ENCODE peak calls at places on chromosomes 5 and 9, in ten cellular contexts. One of them, this sample, is unnamed.

GRCh38 chr9:137460363-137461315 is 1.5 kb upstream of the NSMF start:
- DNase-seq in endodermal cell: no peak
- DNase-seq in iris pigment epithelial cell: no peak
- DNase-seq in left ventricle myocardium inferior: no peak
- DNase-seq in AG10803: no peak
- DNase-seq in NK-92 treated with Interleukin-12 subunit alpha and Interleukin-12 subunit beta, amount 100 ng/mL, for 24 hours: no peak
- DNase-seq in DMS 273 treated with DMSO at 0.1 percent for 48 hours: no peak
- DNase-seq in ELF-1: no peak
- DNase-seq in fibroblast of mammary gland: no peak
- DNase-seq in posterior cingulate gyrus: no peak
- DNase-seq in this sample: no peak

GRCh38 chr9:35776018-35776417 is 15.4 kb upstream of the NPR2 start:
- DNase-seq in endodermal cell: no peak
- DNase-seq in iris pigment epithelial cell: no peak
- DNase-seq in left ventricle myocardium inferior: no peak
- DNase-seq in AG10803: no peak
- DNase-seq in NK-92 treated with Interleukin-12 subunit alpha and Interleukin-12 subunit beta, amount 100 ng/mL, for 24 hours: no peak
- DNase-seq in DMS 273 treated with DMSO at 0.1 percent for 48 hours: no peak
- DNase-seq in ELF-1: no peak
- DNase-seq in fibroblast of mammary gland: no peak
- DNase-seq in posterior cingulate gyrus: no peak
- DNase-seq in this sample: peak; percentile 91

GRCh38 chr5:170248172-170248571 is 15.4 kb downstream of the C5orf58 start:
- DNase-seq in endodermal cell: no peak
- DNase-seq in iris pigment epithelial cell: no peak
- DNase-seq in left ventricle myocardium inferior: no peak
- DNase-seq in AG10803: no peak
- DNase-seq in NK-92 treated with Interleukin-12 subunit alpha and Interleukin-12 subunit beta, amount 100 ng/mL, for 24 hours: no peak
- DNase-seq in DMS 273 treated with DMSO at 0.1 percent for 48 hours: no peak
- DNase-seq in ELF-1: no peak
- DNase-seq in fibroblast of mammary gland: no peak
- DNase-seq in posterior cingulate gyrus: no peak
- DNase-seq in this sample: no peak

GRCh38 chr9:116450378-116451139 is 236.5 kb upstream of the TRIM32 start:
- DNase-seq in endodermal cell: no peak
- DNase-seq in iris pigment epithelial cell: peak; percentile 78
- DNase-seq in left ventricle myocardium inferior: no peak
- DNase-seq in AG10803: peak; percentile 55
- DNase-seq in NK-92 treated with Interleukin-12 subunit alpha and Interleukin-12 subunit beta, amount 100 ng/mL, for 24 hours: no peak
- DNase-seq in DMS 273 treated with DMSO at 0.1 percent for 48 hours: no peak
- DNase-seq in ELF-1: peak; percentile 44
- DNase-seq in fibroblast of mammary gland: peak; percentile 89
- DNase-seq in posterior cingulate gyrus: no peak
- DNase-seq in this sample: no peak

GRCh38 chr5:53302524-53302923 is 177.9 kb upstream of the FST start:
- DNase-seq in endodermal cell: no peak
- DNase-seq in iris pigment epithelial cell: peak; percentile 80
- DNase-seq in left ventricle myocardium inferior: no peak
- DNase-seq in AG10803: peak; percentile 72
- DNase-seq in NK-92 treated with Interleukin-12 subunit alpha and Interleukin-12 subunit beta, amount 100 ng/mL, for 24 hours: no peak
- DNase-seq in DMS 273 treated with DMSO at 0.1 percent for 48 hours: no peak
- DNase-seq in ELF-1: no peak
- DNase-seq in fibroblast of mammary gland: peak; percentile 57
- DNase-seq in posterior cingulate gyrus: no peak
- DNase-seq in this sample: no peak

GRCh38 chr9:6426117-6426516 is 13.1 kb downstream of the UHRF2 start:
- DNase-seq in endodermal cell: no peak
- DNase-seq in iris pigment epithelial cell: peak; percentile 64
- DNase-seq in left ventricle myocardium inferior: no peak
- DNase-seq in AG10803: peak; percentile 24
- DNase-seq in NK-92 treated with Interleukin-12 subunit alpha and Interleukin-12 subunit beta, amount 100 ng/mL, for 24 hours: no peak
- DNase-seq in DMS 273 treated with DMSO at 0.1 percent for 48 hours: no peak
- DNase-seq in ELF-1: no peak
- DNase-seq in fibroblast of mammary gland: peak; percentile 26
- DNase-seq in posterior cingulate gyrus: no peak
- DNase-seq in this sample: no peak

GRCh38 chr5:178466342-178466741 is 123.9 kb downstream of the COL23A1 start:
- DNase-seq in endodermal cell: peak; percentile 33
- DNase-seq in iris pigment epithelial cell: no peak
- DNase-seq in left ventricle myocardium inferior: no peak
- DNase-seq in AG10803: no peak
- DNase-seq in NK-92 treated with Interleukin-12 subunit alpha and Interleukin-12 subunit beta, amount 100 ng/mL, for 24 hours: no peak
- DNase-seq in DMS 273 treated with DMSO at 0.1 percent for 48 hours: no peak
- DNase-seq in ELF-1: no peak
- DNase-seq in fibroblast of mammary gland: no peak
- DNase-seq in posterior cingulate gyrus: no peak
- DNase-seq in this sample: no peak

GRCh38 chr5:53942724-53943123 is 367.6 kb downstream of the ARL15 start:
- DNase-seq in endodermal cell: no peak
- DNase-seq in iris pigment epithelial cell: peak; percentile 88
- DNase-seq in left ventricle myocardium inferior: no peak
- DNase-seq in AG10803: no peak
- DNase-seq in NK-92 treated with Interleukin-12 subunit alpha and Interleukin-12 subunit beta, amount 100 ng/mL, for 24 hours: no peak
- DNase-seq in DMS 273 treated with DMSO at 0.1 percent for 48 hours: no peak
- DNase-seq in ELF-1: no peak
- DNase-seq in fibroblast of mammary gland: peak; percentile 90
- DNase-seq in posterior cingulate gyrus: no peak
- DNase-seq in this sample: no peak

GRCh38 chr9:71743217-71743705 is 25.1 kb downstream of the CEMIP2 start:
- DNase-seq in endodermal cell: no peak
- DNase-seq in iris pigment epithelial cell: peak; percentile 88
- DNase-seq in left ventricle myocardium inferior: no peak
- DNase-seq in AG10803: no peak
- DNase-seq in NK-92 treated with Interleukin-12 subunit alpha and Interleukin-12 subunit beta, amount 100 ng/mL, for 24 hours: no peak
- DNase-seq in DMS 273 treated with DMSO at 0.1 percent for 48 hours: no peak
- DNase-seq in ELF-1: no peak
- DNase-seq in fibroblast of mammary gland: peak; percentile 80
- DNase-seq in posterior cingulate gyrus: no peak
- DNase-seq in this sample: no peak

GRCh38 chr5:93055556-93055955 is 525.5 kb downstream of the NR2F1-AS1 start:
- DNase-seq in endodermal cell: no peak
- DNase-seq in iris pigment epithelial cell: peak; percentile 58
- DNase-seq in left ventricle myocardium inferior: no peak
- DNase-seq in AG10803: peak; percentile 55
- DNase-seq in NK-92 treated with Interleukin-12 subunit alpha and Interleukin-12 subunit beta, amount 100 ng/mL, for 24 hours: no peak
- DNase-seq in DMS 273 treated with DMSO at 0.1 percent for 48 hours: no peak
- DNase-seq in ELF-1: no peak
- DNase-seq in fibroblast of mammary gland: peak; percentile 13
- DNase-seq in posterior cingulate gyrus: no peak
- DNase-seq in this sample: no peak

GRCh38 chr5:112685929-112686328 is 51.8 kb upstream of the APC start:
- DNase-seq in endodermal cell: no peak
- DNase-seq in iris pigment epithelial cell: no peak
- DNase-seq in left ventricle myocardium inferior: no peak
- DNase-seq in AG10803: peak; percentile 85
- DNase-seq in NK-92 treated with Interleukin-12 subunit alpha and Interleukin-12 subunit beta, amount 100 ng/mL, for 24 hours: no peak
- DNase-seq in DMS 273 treated with DMSO at 0.1 percent for 48 hours: no peak
- DNase-seq in ELF-1: no peak
- DNase-seq in fibroblast of mammary gland: no peak
- DNase-seq in posterior cingulate gyrus: no peak
- DNase-seq in this sample: no peak

GRCh38 chr5:138353550-138353893 is 1.0 kb downstream of the KDM3B start:
- DNase-seq in endodermal cell: no peak
- DNase-seq in iris pigment epithelial cell: no peak
- DNase-seq in left ventricle myocardium inferior: no peak
- DNase-seq in AG10803: peak; percentile 53
- DNase-seq in NK-92 treated with Interleukin-12 subunit alpha and Interleukin-12 subunit beta, amount 100 ng/mL, for 24 hours: no peak
- DNase-seq in DMS 273 treated with DMSO at 0.1 percent for 48 hours: no peak
- DNase-seq in ELF-1: no peak
- DNase-seq in fibroblast of mammary gland: peak; percentile 39
- DNase-seq in posterior cingulate gyrus: no peak
- DNase-seq in this sample: no peak

GRCh38 chr9:69014013-69014412 is at the start of gene PRKACG:
- DNase-seq in endodermal cell: no peak
- DNase-seq in iris pigment epithelial cell: no peak
- DNase-seq in left ventricle myocardium inferior: no peak
- DNase-seq in AG10803: no peak
- DNase-seq in NK-92 treated with Interleukin-12 subunit alpha and Interleukin-12 subunit beta, amount 100 ng/mL, for 24 hours: no peak
- DNase-seq in DMS 273 treated with DMSO at 0.1 percent for 48 hours: no peak
- DNase-seq in ELF-1: no peak
- DNase-seq in fibroblast of mammary gland: no peak
- DNase-seq in posterior cingulate gyrus: no peak
- DNase-seq in this sample: no peak

GRCh38 chr5:59800375-59800893 is 93.1 kb downstream of the PDE4D start:
- DNase-seq in endodermal cell: peak; percentile 53
- DNase-seq in iris pigment epithelial cell: no peak
- DNase-seq in left ventricle myocardium inferior: no peak
- DNase-seq in AG10803: no peak
- DNase-seq in NK-92 treated with Interleukin-12 subunit alpha and Interleukin-12 subunit beta, amount 100 ng/mL, for 24 hours: no peak
- DNase-seq in DMS 273 treated with DMSO at 0.1 percent for 48 hours: no peak
- DNase-seq in ELF-1: no peak
- DNase-seq in fibroblast of mammary gland: no peak
- DNase-seq in posterior cingulate gyrus: no peak
- DNase-seq in this sample: peak; percentile 14

GRCh38 chr5:87899109-87900100 is 369.2 kb downstream of the TMEM161B start:
- DNase-seq in endodermal cell: peak; percentile 45
- DNase-seq in iris pigment epithelial cell: no peak
- DNase-seq in left ventricle myocardium inferior: peak; percentile 29
- DNase-seq in AG10803: no peak
- DNase-seq in NK-92 treated with Interleukin-12 subunit alpha and Interleukin-12 subunit beta, amount 100 ng/mL, for 24 hours: no peak
- DNase-seq in DMS 273 treated with DMSO at 0.1 percent for 48 hours: no peak
- DNase-seq in ELF-1: peak; percentile 66
- DNase-seq in fibroblast of mammary gland: peak; percentile 42
- DNase-seq in posterior cingulate gyrus: peak; percentile 62
- DNase-seq in this sample: peak; percentile 33

GRCh38 chr5:176547811-176548210 is 1.3 kb upstream of the CDHR2 start:
- DNase-seq in endodermal cell: no peak
- DNase-seq in iris pigment epithelial cell: no peak
- DNase-seq in left ventricle myocardium inferior: no peak
- DNase-seq in AG10803: peak; percentile 25
- DNase-seq in NK-92 treated with Interleukin-12 subunit alpha and Interleukin-12 subunit beta, amount 100 ng/mL, for 24 hours: no peak
- DNase-seq in DMS 273 treated with DMSO at 0.1 percent for 48 hours: no peak
- DNase-seq in ELF-1: no peak
- DNase-seq in fibroblast of mammary gland: peak; percentile 45
- DNase-seq in posterior cingulate gyrus: no peak
- DNase-seq in this sample: peak; percentile 70

GRCh38 chr5:110463116-110463515 is 263.4 kb downstream of the TMEM232 start:
- DNase-seq in endodermal cell: no peak
- DNase-seq in iris pigment epithelial cell: peak; percentile 3
- DNase-seq in left ventricle myocardium inferior: no peak
- DNase-seq in AG10803: peak; percentile 56
- DNase-seq in NK-92 treated with Interleukin-12 subunit alpha and Interleukin-12 subunit beta, amount 100 ng/mL, for 24 hours: no peak
- DNase-seq in DMS 273 treated with DMSO at 0.1 percent for 48 hours: no peak
- DNase-seq in ELF-1: no peak
- DNase-seq in fibroblast of mammary gland: no peak
- DNase-seq in posterior cingulate gyrus: no peak
- DNase-seq in this sample: no peak

This sample was measured in DMS53.